ENCODE peak calls at places on chromosomes 13 and 19, in seven cellular contexts. O is CD4-positive, alpha-beta memory T cell; P is nucleus accumbens; X is NCI-H1092; R is stimulated activated naive CD8-positive, alpha-beta T cell treated with anti-CD3 and anti-CD28 coated beads, Interleukin-15, amount 100 ng/mL, for 72 hours; T is hepatocyte; C is nephron progenitor cell. E is an unnamed sample.

GRCh38 chr19:29544656-29545360 is 19.0 kb downstream of the VSTM2B start:
- DNase-seq in T (no peak), O (no peak), C (no peak), P (no peak), X (no peak), R (no peak), E (no peak)

GRCh38 chr13:64855506-64855905 is 2374.6 kb downstream of the PCDH9 start:
- DNase-seq in O (no peak), T (peak), R (no peak), P (no peak), X (no peak), C (no peak), E (no peak)

GRCh38 chr13:34031629-34032028 is 213.7 kb downstream of the RFC3 start:
- DNase-seq in T (no peak), P (no peak), O (no peak), R (no peak), C (no peak), X (no peak), E (no peak)

GRCh38 chr19:5503598-5503997 is 48.4 kb downstream of the ZNRF4 start:
- DNase-seq in R (no peak), P (no peak), O (no peak), T (no peak), C (no peak), X (no peak), E (no peak)

GRCh38 chr13:37775871-37776270 is 93.7 kb downstream of the TRPC4 start:
- DNase-seq in C (no peak), P (no peak), X (no peak), R (no peak), O (no peak), T (no peak), E (no peak)

GRCh38 chr19:55113570-55114039 is 3.8 kb downstream of the PPP1R12C start:
- DNase-seq in X (no peak), R (no peak), O (no peak), T (peak), C (peak), P (peak), E (peak)

GRCh38 chr13:30021611-30022010 is 171.2 kb upstream of the UBL3 start:
- DNase-seq in O (no peak), X (no peak), R (no peak), C (no peak), T (no peak), P (no peak), E (no peak)

GRCh38 chr13:44407891-44408290 is 34.3 kb downstream of the SERP2 start:
- DNase-seq in R (no peak), C (no peak), X (no peak), O (no peak), P (no peak), T (no peak), E (no peak)

GRCh38 chr19:15871570-15871969 is 26.3 kb downstream of the CYP4F2 start:
- DNase-seq in T (no peak), P (no peak), C (no peak), O (no peak), R (peak), X (no peak), E (no peak)